ENCODE peak calls at places on chromosomes 1 and 21, in ten cellular contexts. One of them, this sample, is unnamed.
A peak's percentile ranks its signal among the peaks of the same experiment; 100 is the strongest.

GRCh38 chr21:43968410-43969114 is 43.5 kb upstream of the TRAPPC10 start:
- DNase-seq in PC-3: no peak
- DNase-seq in AG04450: no peak
- DNase-seq in fibroblast of the aortic adventitia: no peak
- DNase-seq in A549: no peak
- DNase-seq in fibroblast of mammary gland: no peak
- DNase-seq in tibial artery: no peak
- DNase-seq in OCI-LY7: no peak
- DNase-seq in pancreas: no peak
- DNase-seq in stomach: no peak
- DNase-seq in this sample: no peak

GRCh38 chr1:24951810-24952412 is 21.8 kb upstream of the RUNX3 start:
- DNase-seq in fibroblast of mammary gland: no peak
- DNase-seq in stomach: no peak
- DNase-seq in OCI-LY7: no peak
- DNase-seq in AG04450: no peak
- DNase-seq in A549: no peak
- DNase-seq in PC-3: no peak
- DNase-seq in fibroblast of the aortic adventitia: no peak
- DNase-seq in pancreas: no peak
- DNase-seq in tibial artery: no peak
- DNase-seq in this sample: no peak

GRCh38 chr1:8169364-8170058 is 143.4 kb upstream of the ERRFI1 start:
- DNase-seq in fibroblast of the aortic adventitia: peak; percentile 81
- DNase-seq in PC-3: peak; percentile 81
- DNase-seq in AG04450: peak; percentile 73
- DNase-seq in pancreas: no peak
- DNase-seq in OCI-LY7: peak; percentile 7
- DNase-seq in tibial artery: peak; percentile 71
- DNase-seq in fibroblast of mammary gland: peak; percentile 94
- DNase-seq in stomach: peak; percentile 55
- DNase-seq in A549: peak; percentile 89
- DNase-seq in this sample: peak; percentile 90

GRCh38 chr1:202710070-202711025 is at the start of gene SYT2:
- DNase-seq in pancreas: peak; percentile 85
- DNase-seq in stomach: peak; percentile 35
- DNase-seq in PC-3: no peak
- DNase-seq in A549: no peak
- DNase-seq in OCI-LY7: no peak
- DNase-seq in fibroblast of the aortic adventitia: no peak
- DNase-seq in tibial artery: no peak
- DNase-seq in fibroblast of mammary gland: no peak
- DNase-seq in AG04450: no peak
- DNase-seq in this sample: peak; percentile 7

GRCh38 chr1:41494351-41495170 is 10.1 kb upstream of the EDN2 start:
- DNase-seq in stomach: no peak
- DNase-seq in A549: no peak
- DNase-seq in tibial artery: no peak
- DNase-seq in OCI-LY7: no peak
- DNase-seq in fibroblast of mammary gland: no peak
- DNase-seq in fibroblast of the aortic adventitia: no peak
- DNase-seq in PC-3: no peak
- DNase-seq in pancreas: peak; percentile 43
- DNase-seq in AG04450: no peak
- DNase-seq in this sample: no peak

GRCh38 chr1:231594123-231594522 is 32.5 kb upstream of the DISC1 start:
- DNase-seq in OCI-LY7: no peak
- DNase-seq in PC-3: no peak
- DNase-seq in pancreas: no peak
- DNase-seq in tibial artery: no peak
- DNase-seq in fibroblast of the aortic adventitia: no peak
- DNase-seq in AG04450: no peak
- DNase-seq in stomach: no peak
- DNase-seq in fibroblast of mammary gland: no peak
- DNase-seq in A549: no peak
- DNase-seq in this sample: no peak

GRCh38 chr1:29789221-29789909 is 553.0 kb downstream of the PTPRU start:
- DNase-seq in fibroblast of the aortic adventitia: no peak
- DNase-seq in tibial artery: no peak
- DNase-seq in A549: no peak
- DNase-seq in AG04450: no peak
- DNase-seq in OCI-LY7: no peak
- DNase-seq in pancreas: no peak
- DNase-seq in fibroblast of mammary gland: no peak
- DNase-seq in stomach: no peak
- DNase-seq in PC-3: peak; percentile 80
- DNase-seq in this sample: no peak

GRCh38 chr21:36125513-36126121 is 9.3 kb upstream of the CBR3 start:
- DNase-seq in AG04450: no peak
- DNase-seq in OCI-LY7: peak; percentile 63
- DNase-seq in stomach: peak; percentile 71
- DNase-seq in A549: peak; percentile 51
- DNase-seq in pancreas: no peak
- DNase-seq in fibroblast of the aortic adventitia: peak; percentile 71
- DNase-seq in fibroblast of mammary gland: peak; percentile 61
- DNase-seq in tibial artery: peak; percentile 56
- DNase-seq in PC-3: peak; percentile 76
- DNase-seq in this sample: peak; percentile 62

GRCh38 chr1:1548591-1548990 is 8.2 kb upstream of the TMEM240 start:
- DNase-seq in pancreas: no peak
- DNase-seq in fibroblast of the aortic adventitia: no peak
- DNase-seq in fibroblast of mammary gland: no peak
- DNase-seq in A549: no peak
- DNase-seq in OCI-LY7: no peak
- DNase-seq in stomach: no peak
- DNase-seq in PC-3: no peak
- DNase-seq in AG04450: no peak
- DNase-seq in tibial artery: no peak
- DNase-seq in this sample: no peak

GRCh38 chr21:44972821-44973220 is 33.0 kb downstream of the SLX9 start:
- DNase-seq in pancreas: peak; percentile 66
- DNase-seq in fibroblast of mammary gland: peak; percentile 12
- DNase-seq in AG04450: no peak
- DNase-seq in stomach: no peak
- DNase-seq in OCI-LY7: no peak
- DNase-seq in A549: peak; percentile 22
- DNase-seq in tibial artery: no peak
- DNase-seq in PC-3: peak; percentile 54
- DNase-seq in fibroblast of the aortic adventitia: no peak
- DNase-seq in this sample: peak; percentile 23

GRCh38 chr1:9181176-9181906 is 52.4 kb upstream of the GPR157 start:
- DNase-seq in A549: peak; percentile 60
- DNase-seq in tibial artery: peak; percentile 52
- DNase-seq in OCI-LY7: peak; percentile 63
- DNase-seq in fibroblast of mammary gland: peak; percentile 70
- DNase-seq in fibroblast of the aortic adventitia: peak; percentile 75
- DNase-seq in PC-3: peak; percentile 58
- DNase-seq in AG04450: no peak
- DNase-seq in stomach: peak; percentile 74
- DNase-seq in pancreas: peak; percentile 84
- DNase-seq in this sample: peak; percentile 80

GRCh38 chr1:219746141-219746540 is 133.2 kb upstream of the ZC3H11B start:
- DNase-seq in pancreas: no peak
- DNase-seq in fibroblast of mammary gland: no peak
- DNase-seq in A549: no peak
- DNase-seq in PC-3: no peak
- DNase-seq in AG04450: no peak
- DNase-seq in fibroblast of the aortic adventitia: no peak
- DNase-seq in tibial artery: no peak
- DNase-seq in stomach: no peak
- DNase-seq in OCI-LY7: no peak
- DNase-seq in this sample: no peak

GRCh38 chr1:89580036-89580435 is 52.9 kb upstream of the LRRC8C start:
- DNase-seq in OCI-LY7: no peak
- DNase-seq in pancreas: no peak
- DNase-seq in fibroblast of mammary gland: no peak
- DNase-seq in A549: no peak
- DNase-seq in fibroblast of the aortic adventitia: no peak
- DNase-seq in tibial artery: no peak
- DNase-seq in AG04450: no peak
- DNase-seq in PC-3: no peak
- DNase-seq in stomach: no peak
- DNase-seq in this sample: no peak

GRCh38 chr1:222288056-222288455 is 259.8 kb downstream of the HHIPL2 start:
- DNase-seq in A549: peak; percentile 2
- DNase-seq in fibroblast of mammary gland: peak; percentile 44
- DNase-seq in tibial artery: no peak
- DNase-seq in PC-3: peak; percentile 94
- DNase-seq in fibroblast of the aortic adventitia: peak; percentile 32
- DNase-seq in OCI-LY7: no peak
- DNase-seq in stomach: no peak
- DNase-seq in AG04450: no peak
- DNase-seq in pancreas: no peak
- DNase-seq in this sample: peak; percentile 67

GRCh38 chr1:220233927-220234326 is 38.3 kb downstream of the RAB3GAP2 start:
- DNase-seq in AG04450: no peak
- DNase-seq in fibroblast of the aortic adventitia: no peak
- DNase-seq in OCI-LY7: no peak
- DNase-seq in A549: no peak
- DNase-seq in PC-3: no peak
- DNase-seq in tibial artery: no peak
- DNase-seq in pancreas: no peak
- DNase-seq in stomach: no peak
- DNase-seq in fibroblast of mammary gland: no peak
- DNase-seq in this sample: no peak

GRCh38 chr1:115839706-115840095 is 1.2 kb downstream of the NHLH2 start:
- DNase-seq in pancreas: no peak
- DNase-seq in tibial artery: no peak
- DNase-seq in PC-3: no peak
- DNase-seq in A549: no peak
- DNase-seq in AG04450: no peak
- DNase-seq in fibroblast of the aortic adventitia: no peak
- DNase-seq in OCI-LY7: no peak
- DNase-seq in stomach: no peak
- DNase-seq in fibroblast of mammary gland: no peak
- DNase-seq in this sample: no peak
- H3K4me3 ChIP-seq in pancreas: peak overlapping the region; percentile 43
- H3K4me3 ChIP-seq in tibial artery: peak overlapping the region; percentile 30
- H3K4me3 ChIP-seq in PC-3: peak overlapping the region; percentile 54
- H3K4me3 ChIP-seq in A549: no peak overlapping the region
- H3K4me3 ChIP-seq in AG04450: no peak overlapping the region
- H3K4me3 ChIP-seq in fibroblast of the aortic adventitia: no peak overlapping the region
- H3K4me3 ChIP-seq in OCI-LY7: no peak overlapping the region
- H3K4me3 ChIP-seq in stomach: peak overlapping the region; percentile 58
- H3K4me3 ChIP-seq in fibroblast of mammary gland: peak overlapping the region; percentile 25
- H3K4me3 ChIP-seq in this sample: no peak overlapping the region

GRCh38 chr1:206864939-206865671 is at the start of gene IL20:
- DNase-seq in AG04450: peak; percentile 50
- DNase-seq in PC-3: peak; percentile 98
- DNase-seq in pancreas: peak; percentile 96
- DNase-seq in OCI-LY7: peak; percentile 69
- DNase-seq in fibroblast of mammary gland: peak; percentile 91
- DNase-seq in tibial artery: peak; percentile 59
- DNase-seq in stomach: peak; percentile 96
- DNase-seq in A549: peak; percentile 76
- DNase-seq in fibroblast of the aortic adventitia: peak; percentile 88
- DNase-seq in this sample: peak; percentile 89
- TF ChIP-seq CTCF in AG04450: peak; percentile 90
- TF ChIP-seq CTCF in PC-3: peak; percentile 100
- TF ChIP-seq CTCF in pancreas: peak; percentile 94
- TF ChIP-seq CTCF in OCI-LY7: peak; percentile 89
- TF ChIP-seq CTCF in fibroblast of mammary gland: peak; percentile 99
- TF ChIP-seq CTCF in tibial artery: peak; percentile 43
- TF ChIP-seq CTCF in stomach: peak; percentile 65
- TF ChIP-seq CTCF in A549: peak; percentile 69
- TF ChIP-seq CTCF in fibroblast of the aortic adventitia: peak; percentile 96
- TF ChIP-seq CTCF in this sample: peak; percentile 97

GRCh38 chr1:172637522-172637921 is 21.4 kb upstream of the FASLG start:
- DNase-seq in OCI-LY7: no peak
- DNase-seq in tibial artery: no peak
- DNase-seq in pancreas: no peak
- DNase-seq in fibroblast of mammary gland: peak; percentile 95
- DNase-seq in fibroblast of the aortic adventitia: peak; percentile 62
- DNase-seq in stomach: no peak
- DNase-seq in A549: no peak
- DNase-seq in AG04450: peak; percentile 55
- DNase-seq in PC-3: peak; percentile 99
- DNase-seq in this sample: peak; percentile 77
- H3K4me3 ChIP-seq in OCI-LY7: no peak overlapping the region
- H3K4me3 ChIP-seq in tibial artery: no peak overlapping the region
- H3K4me3 ChIP-seq in pancreas: no peak overlapping the region
- H3K4me3 ChIP-seq in fibroblast of mammary gland: no peak overlapping the region
- H3K4me3 ChIP-seq in fibroblast of the aortic adventitia: no peak overlapping the region
- H3K4me3 ChIP-seq in stomach: no peak overlapping the region
- H3K4me3 ChIP-seq in A549: no peak overlapping the region
- H3K4me3 ChIP-seq in AG04450: no peak overlapping the region
- H3K4me3 ChIP-seq in PC-3: no peak overlapping the region
- H3K4me3 ChIP-seq in this sample: no peak overlapping the region

GRCh38 chr1:113929750-113930498 is 800 bp downstream of the HIPK1 start:
- DNase-seq in tibial artery: peak; percentile 41
- DNase-seq in stomach: peak; percentile 63
- DNase-seq in AG04450: no peak
- DNase-seq in A549: no peak
- DNase-seq in OCI-LY7: peak; percentile 74
- DNase-seq in pancreas: peak; percentile 85
- DNase-seq in fibroblast of the aortic adventitia: no peak
- DNase-seq in PC-3: peak; percentile 22
- DNase-seq in fibroblast of mammary gland: no peak
- DNase-seq in this sample: peak; percentile 51
- TF ChIP-seq CTCF in tibial artery: no peak
- TF ChIP-seq CTCF in stomach: no peak
- TF ChIP-seq CTCF in AG04450: no peak
- TF ChIP-seq CTCF in A549: no peak
- TF ChIP-seq CTCF in OCI-LY7: peak; percentile 62
- TF ChIP-seq CTCF in pancreas: no peak
- TF ChIP-seq CTCF in fibroblast of the aortic adventitia: peak; percentile 3
- TF ChIP-seq CTCF in PC-3: peak; percentile 31
- TF ChIP-seq CTCF in fibroblast of mammary gland: no peak
- TF ChIP-seq CTCF in this sample: peak; percentile 31

GRCh38 chr1:34781844-34782391 is 904 bp downstream of the GJB3 start:
- DNase-seq in pancreas: no peak
- DNase-seq in stomach: peak; percentile 58
- DNase-seq in PC-3: peak; percentile 86
- DNase-seq in AG04450: no peak
- DNase-seq in tibial artery: peak; percentile 3
- DNase-seq in fibroblast of mammary gland: no peak
- DNase-seq in OCI-LY7: no peak
- DNase-seq in fibroblast of the aortic adventitia: no peak
- DNase-seq in A549: no peak
- DNase-seq in this sample: no peak
- H3K4me3 ChIP-seq in pancreas: peak overlapping the region; percentile 48
- H3K4me3 ChIP-seq in stomach: peak overlapping the region; percentile 52
- H3K4me3 ChIP-seq in PC-3: peak overlapping the region; percentile 96
- H3K4me3 ChIP-seq in AG04450: no peak overlapping the region
- H3K4me3 ChIP-seq in tibial artery: peak overlapping the region; percentile 42
- H3K4me3 ChIP-seq in fibroblast of mammary gland: no peak overlapping the region
- H3K4me3 ChIP-seq in OCI-LY7: no peak overlapping the region
- H3K4me3 ChIP-seq in fibroblast of the aortic adventitia: no peak overlapping the region
- H3K4me3 ChIP-seq in A549: peak overlapping the region; percentile 54
- H3K4me3 ChIP-seq in this sample: no peak overlapping the region

DNA sequence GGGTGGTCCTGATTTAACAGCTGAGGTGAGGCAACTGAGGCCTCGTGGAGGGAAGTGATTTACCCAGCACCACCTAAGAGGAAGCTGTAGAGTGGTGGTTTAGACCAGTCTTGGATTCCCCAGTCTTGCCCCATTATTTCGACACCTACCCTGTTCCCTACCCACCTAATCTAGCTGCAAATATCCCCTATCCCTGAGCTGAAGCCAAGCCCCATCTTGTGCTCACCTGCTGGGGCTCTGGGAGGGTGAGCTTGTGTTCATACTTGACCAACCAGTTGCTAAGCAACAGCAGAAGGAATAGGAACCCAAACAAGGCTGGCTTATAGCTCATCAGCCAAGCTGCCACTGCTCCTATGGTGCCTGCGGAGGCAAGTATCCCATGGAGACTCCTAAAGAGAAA is 2.0 kb downstream of the TEX46 start:
- DNase-seq in A549: peak; percentile 22
- DNase-seq in OCI-LY7: peak; percentile 43
- DNase-seq in tibial artery: no peak
- DNase-seq in stomach: no peak
- DNase-seq in AG04450: no peak
- DNase-seq in fibroblast of the aortic adventitia: no peak
- DNase-seq in fibroblast of mammary gland: no peak
- DNase-seq in PC-3: peak; percentile 26
- DNase-seq in pancreas: no peak
- DNase-seq in this sample: no peak
- TF ChIP-seq CTCF in A549: no peak
- TF ChIP-seq CTCF in OCI-LY7: no peak
- TF ChIP-seq CTCF in tibial artery: no peak
- TF ChIP-seq CTCF in stomach: no peak
- TF ChIP-seq CTCF in AG04450: no peak
- TF ChIP-seq CTCF in fibroblast of the aortic adventitia: no peak
- TF ChIP-seq CTCF in fibroblast of mammary gland: no peak
- TF ChIP-seq CTCF in PC-3: no peak
- TF ChIP-seq CTCF in pancreas: no peak
- TF ChIP-seq CTCF in this sample: no peak

This sample was measured in fibroblast of villous mesenchyme.